ENCODE peak calls at places on chromosomes 6 and 20, in six cellular contexts. X is CD4-positive, alpha-beta memory T cell; C is CD4-positive, CD25-positive, alpha-beta regulatory T cell; Q is mammary epithelial cell; Y is fibroblast of lung; R is adipocyte. N is an unnamed sample.

GRCh38 chr6:42099340-42100028 is 42.9 kb downstream of the C6orf132 start:
- DNase-seq in Y (peak; percentile 79), X (no peak), Q (peak; percentile 96), C (no peak), R (peak; percentile 46), N (no peak)

GRCh38 chr6:114195736-114196403 is 147.0 kb downstream of the HS3ST5 start:
- DNase-seq in X (no peak), R (no peak), Q (no peak), Y (no peak), C (no peak), N (no peak)

GRCh38 chr6:149093643-149094042 is 223.9 kb upstream of the TAB2 start:
- DNase-seq in C (no peak), R (peak; percentile 75), Y (peak; percentile 66), X (no peak), Q (no peak), N (no peak)

GRCh38 chr6:133757330-133757729 is 131.6 kb upstream of the TCF21 start:
- DNase-seq in R (peak; percentile 38), C (no peak), Q (no peak), X (no peak), Y (peak; percentile 52), N (no peak)

GRCh38 chr6:170522565-170523183 is 30.4 kb downstream of the PSMB1 start:
- DNase-seq in Y (peak; percentile 11), C (no peak), Q (no peak), X (no peak), R (peak; percentile 18), N (peak; percentile 23)

GRCh38 chr6:106630366-106630765 is 988 bp downstream of the QRSL1 start:
- DNase-seq in Y (no peak), Q (no peak), C (no peak), R (no peak), X (no peak), N (no peak)

GRCh38 chr20:43316271-43316670 is 126.6 kb upstream of the PTPRT start:
- DNase-seq in X (no peak), Y (no peak), C (no peak), R (no peak), Q (no peak), N (no peak)

GRCh38 chr20:20712004-20712473 is 405 bp downstream of the RALGAPA2 start:
- DNase-seq in X (no peak), Y (peak; percentile 11), Q (no peak), C (no peak), R (peak; percentile 27), N (no peak)

GRCh38 chr6:54266400-54266923 is 41.8 kb upstream of the TINAG start:
- DNase-seq in Y (no peak), C (no peak), X (no peak), R (no peak), Q (no peak), N (no peak)

GRCh38 chr6:140071601-140072062 is 697.2 kb upstream of the CITED2 start:
- DNase-seq in Q (peak; percentile 73), R (peak; percentile 64), C (no peak), X (no peak), Y (peak; percentile 83), N (no peak)

GRCh38 chr6:134253681-134254080 is 64.2 kb downstream of the SGK1 start:
- DNase-seq in X (no peak), R (peak; percentile 93), Y (peak; percentile 57), C (no peak), Q (no peak), N (no peak)

GRCh38 chr6:15741405-15741804 is 78.6 kb upstream of the DTNBP1 start:
- DNase-seq in X (no peak), C (no peak), Y (no peak), Q (no peak), R (no peak), N (no peak)

GRCh38 chr6:7673063-7673536 is 52.8 kb upstream of the BMP6 start:
- DNase-seq in R (peak; percentile 81), X (no peak), Q (peak; percentile 81), Y (peak; percentile 47), C (no peak), N (no peak)

GRCh38 chr20:19275038-19275629 is 62.7 kb downstream of the SLC24A3 start:
- DNase-seq in Q (no peak), R (no peak), C (no peak), X (no peak), Y (no peak), N (no peak)

GRCh38 chr20:7654231-7654630 is 286.0 kb downstream of the HAO1 start:
- DNase-seq in X (no peak), C (no peak), Y (no peak), Q (no peak), R (no peak), N (no peak)

GRCh38 chr6:39997101-39997635 is 62.9 kb upstream of the MOCS1 start:
- DNase-seq in C (no peak), R (no peak), Q (peak; percentile 26), X (no peak), Y (no peak), N (no peak)

GRCh38 chr6:151005896-151006632 is 140.6 kb downstream of the MTHFD1L start:
- DNase-seq in C (no peak), Q (no peak), X (no peak), R (no peak), Y (no peak), N (no peak)

GRCh38 chr20:16535281-16535680 is 38.0 kb downstream of the KIF16B start:
- DNase-seq in X (no peak), R (no peak), C (no peak), Q (no peak), Y (no peak), N (no peak)

GRCh38 chr6:144055121-144055931 is 40.0 kb downstream of the SF3B5 start:
- DNase-seq in Q (no peak), C (peak; percentile 64), Y (no peak), R (no peak), X (peak; percentile 72), N (no peak)

GRCh38 chr20:481167-481566 is 18.8 kb upstream of the TBC1D20 start:
- DNase-seq in R (no peak), C (peak; percentile 36), Q (no peak), Y (no peak), X (peak; percentile 24), N (no peak)

GRCh38 chr6:117616971-117617765 is 14.9 kb upstream of the GOPC start:
- DNase-seq in Y (no peak), X (peak; percentile 16), C (no peak), Q (no peak), R (no peak), N (no peak)

GRCh38 chr6:86276056-86276455 is 633.4 kb upstream of the SYNCRIP start:
- DNase-seq in R (no peak), C (no peak), Y (no peak), Q (no peak), X (no peak), N (no peak)

DNA sequence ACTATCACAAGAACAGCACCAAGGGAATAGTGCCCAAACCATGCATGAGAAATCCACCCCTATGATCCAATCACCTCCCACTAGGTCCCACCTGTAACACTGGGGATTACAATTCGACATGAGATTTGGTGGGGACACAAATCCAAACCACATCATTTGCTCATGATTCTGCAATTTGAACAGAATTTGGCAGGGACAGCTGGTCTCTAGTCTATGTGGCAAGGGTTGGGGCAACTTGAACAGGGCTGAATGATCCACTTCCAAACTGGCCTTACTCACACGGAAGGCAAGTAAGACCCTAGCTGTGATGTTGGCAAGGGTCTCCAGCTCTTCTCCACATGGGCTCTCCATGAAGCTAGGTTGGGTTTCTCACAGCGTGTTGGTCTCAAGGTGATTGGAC is 10.1 kb upstream of the FKBP5 start:
- DNase-seq in C (no peak), Q (no peak), X (no peak), Y (no peak), R (no peak), N (no peak)
- H3K4me3 ChIP-seq in C (no peak overlapping the region), Q (no peak overlapping the region), X (no peak overlapping the region), Y (no peak overlapping the region), R (no peak overlapping the region), N (no peak overlapping the region)

GRCh38 chr6:5999688-6000608 is 6.8 kb downstream of the NRN1 start:
- DNase-seq in R (no peak), Q (no peak), Y (no peak), C (no peak), X (no peak), N (no peak)

GRCh38 chr6:5996701-5997419 is 9.9 kb downstream of the NRN1 start:
- DNase-seq in R (peak; percentile 45), C (peak; percentile 29), Y (no peak), X (no peak), Q (peak; percentile 23), N (peak; percentile 47)

GRCh38 chr6:5997420-5998093 is 9.2 kb downstream of the NRN1 start:
- DNase-seq in R (no peak), X (no peak), C (peak; percentile 27), Q (peak; percentile 41), Y (no peak), N (no peak)

GRCh38 chr6:5998741-5999687 is 7.7 kb downstream of the NRN1 start:
- DNase-seq in R (peak; percentile 12), C (no peak), Y (no peak), X (no peak), Q (no peak), N (no peak)

DNA sequence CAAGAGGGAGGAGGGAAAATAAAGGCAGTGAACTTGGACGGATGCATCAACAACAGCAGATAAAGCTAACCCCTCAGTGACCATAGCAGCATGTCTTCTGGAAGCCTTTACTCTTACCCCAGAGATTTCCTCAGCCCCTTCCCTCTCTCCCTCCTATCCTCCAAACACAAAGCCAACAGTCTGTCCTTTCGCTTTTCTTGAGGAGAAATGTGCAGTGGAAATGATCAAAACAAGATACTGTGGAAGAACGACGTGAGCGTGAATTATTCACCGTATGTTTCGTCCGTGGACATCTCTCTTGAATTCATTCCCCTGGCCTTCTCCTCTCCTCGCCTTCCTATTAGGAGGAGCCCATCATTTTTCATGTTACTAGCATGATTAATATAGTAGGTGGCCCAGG is 8.5 kb downstream of the NRN1 start:
- DNase-seq in C (peak; percentile 10), Y (no peak), Q (no peak), R (no peak), X (no peak), N (no peak)
- H3K27me3 ChIP-seq in C (peaks cover 62% of the 10 kb centered on the region), Y (peaks cover 73% of the 10 kb centered on the region), Q (peaks cover 69% of the 10 kb centered on the region), R (peaks cover 11% of the 10 kb centered on the region), X (peaks cover 97% of the 10 kb centered on the region), N (peaks cover 6% of the 10 kb centered on the region)

GRCh38 chr6:45591306-45591705 is 213.6 kb upstream of the SUPT3H start:
- DNase-seq in Y (no peak), R (peak; percentile 22), X (no peak), C (no peak), Q (peak; percentile 78), N (no peak)
- H3K4me3 ChIP-seq in Y (no peak overlapping the region), R (no peak overlapping the region), X (no peak overlapping the region), C (peak overlapping the region; percentile 46), Q (no peak overlapping the region), N (no peak overlapping the region)

DNA sequence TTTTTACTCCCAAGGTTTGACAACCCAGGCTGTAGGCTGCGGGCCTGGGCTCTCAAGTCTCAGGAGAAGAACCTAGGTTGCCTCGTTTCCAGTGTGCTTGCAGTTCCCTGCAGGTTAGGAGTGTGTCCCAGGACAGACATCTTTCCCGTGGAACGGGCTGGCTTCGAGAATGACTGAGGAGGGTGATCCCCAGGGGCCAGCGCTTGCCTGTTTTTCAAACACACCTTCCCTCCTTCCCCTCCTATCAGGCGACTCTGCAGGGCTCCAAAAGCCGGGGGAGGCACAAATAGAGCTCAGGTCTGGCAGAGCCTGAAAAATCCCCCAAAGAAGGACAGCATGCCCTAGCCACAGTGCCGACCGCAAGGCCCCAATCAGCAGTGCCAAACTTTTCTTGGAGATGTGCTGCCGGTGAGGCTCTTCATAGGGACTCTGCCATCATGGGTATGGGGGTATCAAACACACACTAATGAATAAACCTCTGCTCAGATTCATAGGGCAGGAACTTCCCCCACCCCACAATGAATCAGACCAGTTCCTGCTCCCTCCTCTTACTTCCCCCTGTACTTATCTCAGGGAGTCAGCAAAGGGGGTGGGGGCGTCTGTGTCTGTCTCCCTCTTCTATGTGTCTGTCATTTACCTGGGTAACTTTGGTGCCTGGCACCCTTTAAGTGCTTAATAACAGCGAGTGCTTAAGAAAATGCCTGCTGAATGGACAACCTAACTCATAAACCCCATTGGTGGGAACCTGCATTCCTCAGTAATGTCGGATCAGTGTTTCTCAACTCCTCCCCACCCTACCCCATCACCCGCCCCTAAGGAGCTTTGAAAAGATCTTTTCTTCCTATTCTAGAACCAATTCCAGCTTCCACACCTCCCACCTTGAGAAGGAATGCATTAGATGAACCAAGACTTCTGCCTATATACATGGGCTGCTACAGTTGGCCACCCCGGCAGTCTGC is 1.6 kb downstream of the KCNG1 start:
- DNase-seq in X (no peak), C (no peak), R (peak; percentile 23), Q (peak; percentile 31), Y (peak; percentile 30), N (no peak)
- H3K27me3 ChIP-seq in X (peaks cover 6% of the 10 kb centered on the region), C (peaks cover 9% of the 10 kb centered on the region), R (peaks cover 54% of the 10 kb centered on the region), Q (peaks cover 5% of the 10 kb centered on the region), Y (peaks cover 23% of the 10 kb centered on the region), N (peaks cover 26% of the 10 kb centered on the region)

N was measured in DND-41.